ENCODE peak calls at places on chromosomes 11 and 22, in nine cellular contexts. One of them, this sample, is unnamed.

GRCh38 chr11:66015094-66015881 is 3.5 kb downstream of the CST6 start:
- DNase-seq in AML-193: no peak
- DNase-seq in AG09319: no peak
- DNase-seq in memory B cell: no peak
- DNase-seq in occipital lobe: no peak
- DNase-seq in stimulated activated CD4-positive, alpha-beta T cell treated with anti-CD3 and anti-CD28 coated beads, Interleukin-4, amount 100 ng/mL, for 48 hours: no peak
- DNase-seq in GM12864: no peak
- DNase-seq in body of pancreas: no peak
- DNase-seq in RPMI8226: no peak
- DNase-seq in this sample: no peak

GRCh38 chr11:131052367-131052766 is 136.1 kb upstream of the SNX19 start:
- DNase-seq in occipital lobe: no peak
- DNase-seq in stimulated activated CD4-positive, alpha-beta T cell treated with anti-CD3 and anti-CD28 coated beads, Interleukin-4, amount 100 ng/mL, for 48 hours: no peak
- DNase-seq in GM12864: no peak
- DNase-seq in memory B cell: no peak
- DNase-seq in AG09319: no peak
- DNase-seq in RPMI8226: no peak
- DNase-seq in body of pancreas: no peak
- DNase-seq in AML-193: no peak
- DNase-seq in this sample: no peak

GRCh38 chr11:72736452-72737069 is 15.6 kb downstream of the ARAP1 start:
- DNase-seq in AML-193: peak
- DNase-seq in GM12864: no peak
- DNase-seq in RPMI8226: no peak
- DNase-seq in AG09319: no peak
- DNase-seq in memory B cell: peak
- DNase-seq in stimulated activated CD4-positive, alpha-beta T cell treated with anti-CD3 and anti-CD28 coated beads, Interleukin-4, amount 100 ng/mL, for 48 hours: peak
- DNase-seq in body of pancreas: no peak
- DNase-seq in occipital lobe: no peak
- DNase-seq in this sample: peak

GRCh38 chr11:16982256-16982671 is 31.9 kb downstream of the PLEKHA7 start:
- DNase-seq in stimulated activated CD4-positive, alpha-beta T cell treated with anti-CD3 and anti-CD28 coated beads, Interleukin-4, amount 100 ng/mL, for 48 hours: no peak
- DNase-seq in RPMI8226: no peak
- DNase-seq in memory B cell: no peak
- DNase-seq in GM12864: no peak
- DNase-seq in body of pancreas: peak
- DNase-seq in AG09319: no peak
- DNase-seq in occipital lobe: no peak
- DNase-seq in AML-193: no peak
- DNase-seq in this sample: no peak

GRCh38 chr22:37174964-37175363 is 13.1 kb downstream of the C1QTNF6 start:
- DNase-seq in GM12864: no peak
- DNase-seq in stimulated activated CD4-positive, alpha-beta T cell treated with anti-CD3 and anti-CD28 coated beads, Interleukin-4, amount 100 ng/mL, for 48 hours: no peak
- DNase-seq in RPMI8226: no peak
- DNase-seq in occipital lobe: no peak
- DNase-seq in AG09319: no peak
- DNase-seq in AML-193: no peak
- DNase-seq in memory B cell: no peak
- DNase-seq in body of pancreas: no peak
- DNase-seq in this sample: no peak

GRCh38 chr11:36532908-36533601 is 23.0 kb upstream of the TRAF6 start:
- DNase-seq in AML-193: peak
- DNase-seq in GM12864: no peak
- DNase-seq in AG09319: no peak
- DNase-seq in occipital lobe: no peak
- DNase-seq in memory B cell: no peak
- DNase-seq in stimulated activated CD4-positive, alpha-beta T cell treated with anti-CD3 and anti-CD28 coated beads, Interleukin-4, amount 100 ng/mL, for 48 hours: no peak
- DNase-seq in RPMI8226: no peak
- DNase-seq in body of pancreas: no peak
- DNase-seq in this sample: no peak

GRCh38 chr22:48035897-48036296 is 1273.4 kb downstream of the TBC1D22A start:
- DNase-seq in memory B cell: no peak
- DNase-seq in body of pancreas: no peak
- DNase-seq in occipital lobe: no peak
- DNase-seq in RPMI8226: no peak
- DNase-seq in stimulated activated CD4-positive, alpha-beta T cell treated with anti-CD3 and anti-CD28 coated beads, Interleukin-4, amount 100 ng/mL, for 48 hours: no peak
- DNase-seq in AML-193: no peak
- DNase-seq in GM12864: no peak
- DNase-seq in AG09319: no peak
- DNase-seq in this sample: no peak

GRCh38 chr11:119374632-119375394 is 6.7 kb downstream of the USP2 start:
- DNase-seq in body of pancreas: no peak
- DNase-seq in memory B cell: no peak
- DNase-seq in AG09319: no peak
- DNase-seq in stimulated activated CD4-positive, alpha-beta T cell treated with anti-CD3 and anti-CD28 coated beads, Interleukin-4, amount 100 ng/mL, for 48 hours: no peak
- DNase-seq in AML-193: no peak
- DNase-seq in occipital lobe: peak
- DNase-seq in GM12864: no peak
- DNase-seq in RPMI8226: no peak
- DNase-seq in this sample: no peak

GRCh38 chr11:106395716-106396349 is 318.4 kb downstream of the AASDHPPT start:
- DNase-seq in body of pancreas: no peak
- DNase-seq in occipital lobe: no peak
- DNase-seq in memory B cell: no peak
- DNase-seq in RPMI8226: no peak
- DNase-seq in AG09319: no peak
- DNase-seq in AML-193: no peak
- DNase-seq in GM12864: no peak
- DNase-seq in stimulated activated CD4-positive, alpha-beta T cell treated with anti-CD3 and anti-CD28 coated beads, Interleukin-4, amount 100 ng/mL, for 48 hours: no peak
- DNase-seq in this sample: no peak

GRCh38 chr11:3808846-3809623 is 675 bp downstream of the PGAP2 start:
- DNase-seq in AG09319: peak
- DNase-seq in memory B cell: peak
- DNase-seq in AML-193: peak
- DNase-seq in RPMI8226: peak
- DNase-seq in GM12864: no peak
- DNase-seq in stimulated activated CD4-positive, alpha-beta T cell treated with anti-CD3 and anti-CD28 coated beads, Interleukin-4, amount 100 ng/mL, for 48 hours: no peak
- DNase-seq in occipital lobe: no peak
- DNase-seq in body of pancreas: peak
- DNase-seq in this sample: peak

GRCh38 chr11:34457607-34458006 is 18.9 kb downstream of the CAT start:
- DNase-seq in AG09319: no peak
- DNase-seq in stimulated activated CD4-positive, alpha-beta T cell treated with anti-CD3 and anti-CD28 coated beads, Interleukin-4, amount 100 ng/mL, for 48 hours: no peak
- DNase-seq in RPMI8226: no peak
- DNase-seq in memory B cell: no peak
- DNase-seq in GM12864: no peak
- DNase-seq in AML-193: no peak
- DNase-seq in body of pancreas: no peak
- DNase-seq in occipital lobe: no peak
- DNase-seq in this sample: no peak

GRCh38 chr11:86748296-86748695 is 52.0 kb upstream of the PRSS23 start:
- DNase-seq in memory B cell: no peak
- DNase-seq in body of pancreas: no peak
- DNase-seq in occipital lobe: no peak
- DNase-seq in AML-193: no peak
- DNase-seq in GM12864: no peak
- DNase-seq in AG09319: peak
- DNase-seq in stimulated activated CD4-positive, alpha-beta T cell treated with anti-CD3 and anti-CD28 coated beads, Interleukin-4, amount 100 ng/mL, for 48 hours: no peak
- DNase-seq in RPMI8226: no peak
- DNase-seq in this sample: no peak

GRCh38 chr22:36862251-36863242 is 1.7 kb downstream of the NCF4 start:
- DNase-seq in memory B cell: no peak
- DNase-seq in occipital lobe: no peak
- DNase-seq in RPMI8226: peak
- DNase-seq in AML-193: peak
- DNase-seq in stimulated activated CD4-positive, alpha-beta T cell treated with anti-CD3 and anti-CD28 coated beads, Interleukin-4, amount 100 ng/mL, for 48 hours: no peak
- DNase-seq in body of pancreas: no peak
- DNase-seq in GM12864: peak
- DNase-seq in AG09319: no peak
- DNase-seq in this sample: peak

GRCh38 chr11:13280777-13281176 is 3.2 kb downstream of the BMAL1 start:
- DNase-seq in memory B cell: no peak
- DNase-seq in GM12864: no peak
- DNase-seq in AML-193: no peak
- DNase-seq in stimulated activated CD4-positive, alpha-beta T cell treated with anti-CD3 and anti-CD28 coated beads, Interleukin-4, amount 100 ng/mL, for 48 hours: no peak
- DNase-seq in AG09319: no peak
- DNase-seq in body of pancreas: no peak
- DNase-seq in occipital lobe: no peak
- DNase-seq in RPMI8226: no peak
- DNase-seq in this sample: no peak

GRCh38 chr22:37088108-37088605 is 21.4 kb downstream of the TMPRSS6 start:
- DNase-seq in memory B cell: no peak
- DNase-seq in AG09319: no peak
- DNase-seq in body of pancreas: no peak
- DNase-seq in stimulated activated CD4-positive, alpha-beta T cell treated with anti-CD3 and anti-CD28 coated beads, Interleukin-4, amount 100 ng/mL, for 48 hours: peak
- DNase-seq in occipital lobe: no peak
- DNase-seq in GM12864: no peak
- DNase-seq in AML-193: no peak
- DNase-seq in RPMI8226: no peak
- DNase-seq in this sample: peak

GRCh38 chr11:80188228-80188627 is 747.4 kb upstream of the TENM4 start:
- DNase-seq in occipital lobe: no peak
- DNase-seq in AML-193: no peak
- DNase-seq in stimulated activated CD4-positive, alpha-beta T cell treated with anti-CD3 and anti-CD28 coated beads, Interleukin-4, amount 100 ng/mL, for 48 hours: no peak
- DNase-seq in memory B cell: no peak
- DNase-seq in GM12864: no peak
- DNase-seq in AG09319: no peak
- DNase-seq in RPMI8226: no peak
- DNase-seq in body of pancreas: no peak
- DNase-seq in this sample: no peak